ENCODE peak calls at places on chromosome 18, in five cellular contexts. U is MM.1S, O is adrenal gland, S is psoas muscle, F is Panc1. D is an unnamed sample. For H3K4me1, the result is how much of the 10 kb centered on the place peaks cover.

GRCh38 chr18:44465337-44465736 is 215.4 kb upstream of the SETBP1 start:
- DNase-seq in U (no peak), O (no peak), S (no peak), F (no peak), D (peak)

GRCh38 chr18:21682276-21683051 is 22.1 kb downstream of the ABHD3 start:
- DNase-seq in U (peak), O (no peak), S (no peak), F (no peak), D (peak)

GRCh38 chr18:65817178-65817577 is 66.4 kb downstream of the CDH7 start:
- DNase-seq in U (no peak), O (no peak), S (no peak), F (no peak), D (no peak)

GRCh38 chr18:50307738-50308470 is 20.4 kb upstream of the CXXC1 start:
- DNase-seq in U (peak), O (peak), S (peak), F (peak), D (peak)

GRCh38 chr18:53819174-53819573 is 405.3 kb downstream of the MBD2 start:
- DNase-seq in U (no peak), O (no peak), S (no peak), F (no peak), D (no peak)

GRCh38 chr18:29147944-29148343 is 971.0 kb upstream of the CDH2 start:
- DNase-seq in U (no peak), O (no peak), S (no peak), F (no peak), D (no peak)

GRCh38 chr18:13541621-13542519 is 184.5 kb downstream of the FAM210A start:
- DNase-seq in U (no peak), O (no peak), S (no peak), F (no peak), D (no peak)

GRCh38 chr18:21243041-21243431 is 1.0 kb downstream of the GREB1L start:
- DNase-seq in U (no peak), O (no peak), S (no peak), F (no peak), D (peak)

GRCh38 chr18:78753240-78753639 is 226.4 kb upstream of the SALL3 start:
- DNase-seq in U (no peak), O (no peak), S (no peak), F (no peak), D (no peak)

GRCh38 chr18:23106575-23106974 is 28.7 kb upstream of the CABLES1 start:
- DNase-seq in U (no peak), O (peak), S (no peak), F (peak), D (no peak)

GRCh38 chr18:59549797-59550516 is 147.3 kb downstream of the CCBE1 start:
- DNase-seq in U (no peak), O (peak), S (no peak), F (no peak), D (peak)

GRCh38 chr18:74522635-74523548 is 11.4 kb upstream of the CNDP1 start:
- DNase-seq in U (no peak), O (no peak), S (no peak), F (no peak), D (no peak)

DNA sequence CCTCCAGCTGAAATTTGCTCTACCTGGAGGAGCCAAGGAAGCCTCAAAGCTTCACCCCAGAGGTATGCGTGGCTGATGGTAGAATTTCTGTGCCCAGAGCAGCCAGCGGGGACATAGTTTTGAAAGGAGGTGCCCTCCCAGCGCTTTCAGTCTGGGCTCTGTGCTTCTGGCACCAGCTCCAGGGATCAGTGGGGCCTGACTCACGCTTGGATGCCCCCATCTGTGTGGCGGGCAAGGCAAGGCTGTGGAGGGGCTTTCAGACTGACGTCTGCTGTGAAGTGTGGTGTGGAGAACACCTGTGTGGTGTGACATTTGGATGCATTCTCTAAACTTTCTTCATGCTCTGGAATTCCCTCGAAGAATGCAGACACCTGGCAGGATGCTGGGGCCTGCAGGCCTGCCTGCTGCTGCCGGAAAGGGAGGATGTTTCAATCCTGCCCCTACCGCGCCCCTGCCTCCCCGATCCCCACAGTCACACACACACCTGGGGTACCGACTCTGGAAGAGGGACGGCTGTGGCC is 84.1 kb downstream of the CTIF start:
- DNase-seq in U (no peak), O (no peak), S (no peak), F (no peak), D (no peak)
- H3K27ac ChIP-seq in U (no peak), O (no peak), S (no peak), F (no peak), D (peak)

DNA sequence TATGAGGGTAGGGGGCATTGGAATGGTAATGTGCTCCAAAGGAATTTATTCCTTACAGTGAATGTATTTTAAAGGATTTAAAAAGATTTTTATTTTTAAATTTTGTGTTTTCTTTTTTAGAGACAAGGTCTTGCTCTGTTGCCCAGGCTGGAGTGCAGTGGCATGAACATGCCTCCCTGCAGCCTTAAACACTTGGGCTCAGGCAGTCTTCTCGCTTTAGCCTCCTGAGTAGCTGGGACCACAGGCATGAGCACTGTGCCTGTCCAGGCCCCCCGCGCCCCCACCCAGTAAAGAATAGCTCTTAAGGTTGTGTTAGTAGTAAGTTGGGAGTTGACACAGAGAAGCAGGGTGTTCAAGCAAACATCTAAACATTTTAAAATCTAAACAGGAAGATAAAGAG is 36.6 kb downstream of the PHLPP1 start:
- DNase-seq in U (no peak), O (no peak), S (no peak), F (no peak), D (no peak)
- H3K4me1 ChIP-seq in U (under half), O (under half), S (under half), F (under half), D (under half)

GRCh38 chr18:9809686-9810085 is 76.1 kb upstream of the TXNDC2 start:
- DNase-seq in U (no peak), O (no peak), S (no peak), F (no peak), D (no peak)

GRCh38 chr18:9808530-9809241 is 77.1 kb upstream of the TXNDC2 start:
- DNase-seq in U (no peak), O (peak), S (no peak), F (no peak), D (peak)

GRCh38 chr18:9810216-9810804 is 75.5 kb upstream of the TXNDC2 start:
- DNase-seq in U (no peak), O (no peak), S (no peak), F (no peak), D (no peak)

GRCh38 chr18:9806905-9807304 is 78.9 kb upstream of the TXNDC2 start:
- DNase-seq in U (no peak), O (no peak), S (no peak), F (no peak), D (no peak)

GRCh38 chr18:9808190-9808529 is 77.6 kb upstream of the TXNDC2 start:
- DNase-seq in U (no peak), O (no peak), S (no peak), F (no peak), D (no peak)
- H3K27ac ChIP-seq in U (no peak), O (peak), S (no peak), F (peak), D (peak)

DNA sequence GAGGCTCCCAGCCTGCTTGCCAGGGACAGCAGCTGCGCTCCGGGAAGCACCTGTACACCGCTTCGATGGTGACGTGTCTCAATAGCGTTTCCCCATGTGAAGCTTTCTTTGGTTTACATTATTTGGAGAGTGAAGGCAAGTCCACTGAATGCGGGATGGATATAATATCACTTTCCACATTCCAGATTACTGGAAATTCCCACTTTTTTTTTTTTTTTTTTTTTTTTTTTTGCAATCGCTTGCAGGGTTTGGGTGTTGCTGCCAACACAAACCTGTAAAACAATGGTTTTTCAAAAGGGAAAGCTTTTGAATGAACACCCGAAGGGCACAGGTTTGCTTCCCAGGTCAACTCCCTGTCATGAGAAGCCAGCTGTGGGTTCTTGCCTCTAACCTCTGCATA is 158.8 kb downstream of the ZNF516 start:
- DNase-seq in U (no peak), O (no peak), S (no peak), F (no peak), D (no peak)
- H3K4me1 ChIP-seq in U (under half), O (under half), S (under half), F (under half), D (under half)

D was measured in testis.